ENCODE peak calls at places on chromosomes 12 and 14, in four cellular contexts. R, M, L and A are unnamed samples.

GRCh38 chr12:131831635-131832041 is 3.4 kb downstream of the MMP17 start:
- DNase-seq in M (no peak), L (no peak), R (peak), A (peak)

GRCh38 chr12:45619736-45620135 is 109.8 kb upstream of the ARID2 start:
- DNase-seq in R (no peak), L (no peak), M (no peak), A (no peak)

GRCh38 chr12:127558363-127558762 is 708.6 kb upstream of the TMEM132C start:
- DNase-seq in L (no peak), R (no peak), M (no peak), A (no peak)

GRCh38 chr12:117042171-117042809 is 56.9 kb downstream of the TESC start:
- DNase-seq in R (peak), M (peak), L (no peak), A (no peak)

GRCh38 chr14:33376510-33376909 is 437.8 kb downstream of the NPAS3 start:
- DNase-seq in L (no peak), R (no peak), M (no peak), A (no peak)

GRCh38 chr12:13534645-13535398 is 338.3 kb downstream of the EMP1 start:
- DNase-seq in R (peak), M (peak), L (peak), A (peak)

GRCh38 chr14:106579084-106579483 is 1052.7 kb downstream of the TMEM121 start:
- DNase-seq in M (no peak), L (no peak), R (no peak), A (no peak)

GRCh38 chr14:102078344-102078743 is 8.5 kb downstream of the HSP90AA1 start:
- DNase-seq in M (no peak), R (no peak), L (no peak), A (no peak)

GRCh38 chr12:63068857-63069442 is 82.1 kb downstream of the AVPR1A start:
- DNase-seq in M (peak), R (peak), L (peak), A (peak)

GRCh38 chr12:104411826-104412626 is 44.7 kb upstream of the CHST11 start:
- DNase-seq in M (no peak), R (peak), L (no peak), A (no peak)

GRCh38 chr14:45253754-45254300 is 825 bp upstream of the MIS18BP1 start:
- DNase-seq in L (no peak), R (no peak), M (peak), A (peak)

GRCh38 chr12:91778091-91778819 is 367.4 kb downstream of the BTG1 start:
- DNase-seq in M (no peak), L (no peak), R (peak), A (peak)

GRCh38 chr12:113894717-113895116 is 71.4 kb downstream of the RBM19 start:
- DNase-seq in R (no peak), M (no peak), L (no peak), A (no peak)

GRCh38 chr12:77893918-77894317 is 63.2 kb downstream of the NAV3 start:
- DNase-seq in L (no peak), R (peak), M (no peak), A (no peak)

GRCh38 chr12:79451988-79452387 is 238.8 kb downstream of the PAWR start:
- DNase-seq in R (peak), M (peak), L (peak), A (peak)

GRCh38 chr14:83816755-83817154 is 1713.2 kb upstream of the FLRT2 start:
- DNase-seq in R (peak), L (no peak), M (no peak), A (no peak)

GRCh38 chr12:104672501-104673265 is 215.9 kb downstream of the CHST11 start:
- DNase-seq in M (peak), R (peak), L (no peak), A (peak)

GRCh38 chr12:64180951-64181350 is 41.1 kb downstream of the KICS2 start:
- DNase-seq in L (no peak), R (peak), M (no peak), A (peak)

DNA sequence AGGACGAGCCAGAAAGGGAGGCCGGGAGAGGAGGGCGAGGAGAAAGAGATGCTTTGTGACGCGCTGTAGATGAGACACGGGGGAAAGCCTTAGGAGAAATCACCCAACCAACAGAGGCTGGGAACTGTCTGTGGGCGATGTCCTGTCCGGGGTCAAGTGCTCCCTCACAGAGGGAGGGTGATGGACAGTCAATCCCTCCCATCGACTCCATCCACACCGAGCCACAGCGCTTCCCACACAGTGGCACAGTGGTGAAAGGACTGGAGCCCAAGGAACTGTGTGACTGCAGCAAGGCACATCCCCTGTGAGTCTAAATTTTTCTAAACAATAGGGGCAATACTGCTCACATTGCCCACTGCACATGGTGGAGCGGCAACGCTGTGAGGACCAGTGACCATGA is 89.1 kb downstream of the TTC7B start:
- DNase-seq in L (no peak), M (no peak), R (no peak), A (no peak)
- TF ChIP-seq CTCF in L (no peak), M (no peak), R (no peak), A (no peak)

DNA sequence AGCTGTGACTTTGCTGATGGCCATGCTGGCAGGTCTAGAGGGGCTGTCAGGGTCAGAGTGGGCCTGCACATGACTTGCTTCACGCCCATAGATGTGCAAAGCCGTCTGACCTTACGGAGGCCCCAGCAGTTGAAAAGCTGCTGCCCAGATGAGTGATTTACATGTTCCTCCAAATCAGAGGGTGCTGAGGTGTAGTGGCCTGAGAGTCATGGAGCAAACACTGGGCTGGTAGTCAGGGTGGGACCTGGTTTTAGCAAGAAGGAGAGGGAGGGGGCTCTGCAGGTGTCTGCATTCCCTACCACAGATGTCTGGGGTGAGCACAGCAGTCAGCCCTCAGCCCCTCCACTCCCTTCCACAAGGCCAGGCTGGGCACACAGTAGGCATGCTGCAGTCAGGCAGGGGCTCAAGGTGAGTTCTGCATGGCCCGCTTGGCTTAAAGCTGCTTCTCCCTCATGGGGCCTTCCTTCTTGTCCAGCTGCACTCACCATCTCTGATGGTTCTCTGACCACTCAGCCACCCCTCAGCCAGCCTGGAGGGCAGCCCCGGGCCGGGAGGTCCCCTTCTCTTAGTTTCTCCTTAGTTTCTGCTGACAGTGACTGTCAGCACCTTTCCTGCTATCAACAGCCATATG is 34.2 kb upstream of the EML1 start:
- DNase-seq in R (no peak), L (no peak), M (no peak), A (no peak)
- H3K4me3 ChIP-seq in R (no peak), L (no peak), M (no peak), A (no peak)

GRCh38 chr12:6493580-6494350 is at the start of gene NCAPD2:
- DNase-seq in M (peak), R (peak), L (peak), A (peak)
- TF ChIP-seq CTCF in M (peak), R (no peak), L (peak), A (peak)

DNA sequence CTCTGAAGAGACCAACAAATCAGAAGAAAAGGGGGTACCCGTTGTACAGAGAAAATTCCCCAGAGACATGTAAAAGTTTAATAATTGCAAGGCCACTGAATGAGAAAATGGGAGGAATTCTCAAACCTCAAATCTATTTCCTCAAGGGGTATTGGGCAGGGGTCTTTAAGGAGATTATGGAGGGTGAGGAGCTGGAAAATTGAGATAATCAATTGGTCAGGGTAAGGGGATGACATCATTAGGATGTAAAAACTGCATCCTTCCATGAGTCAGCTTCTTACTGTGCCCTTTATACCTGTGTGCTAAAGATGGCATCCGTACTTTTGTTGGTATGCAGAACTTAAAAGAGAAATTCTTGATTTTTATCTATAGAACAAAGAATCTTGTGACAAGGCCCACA is 641.5 kb downstream of the LRFN5 start:
- DNase-seq in R (no peak), L (no peak), M (no peak), A (no peak)
- H3K4me3 ChIP-seq in R (no peak), L (no peak), M (no peak), A (no peak)

GRCh38 chr14:52296378-52296777 is 17.7 kb upstream of the PTGER2 start:
- DNase-seq in L (no peak), M (no peak), R (no peak), A (no peak)
- TF ChIP-seq CTCF in L (no peak), M (no peak), R (no peak), A (no peak)

DNA sequence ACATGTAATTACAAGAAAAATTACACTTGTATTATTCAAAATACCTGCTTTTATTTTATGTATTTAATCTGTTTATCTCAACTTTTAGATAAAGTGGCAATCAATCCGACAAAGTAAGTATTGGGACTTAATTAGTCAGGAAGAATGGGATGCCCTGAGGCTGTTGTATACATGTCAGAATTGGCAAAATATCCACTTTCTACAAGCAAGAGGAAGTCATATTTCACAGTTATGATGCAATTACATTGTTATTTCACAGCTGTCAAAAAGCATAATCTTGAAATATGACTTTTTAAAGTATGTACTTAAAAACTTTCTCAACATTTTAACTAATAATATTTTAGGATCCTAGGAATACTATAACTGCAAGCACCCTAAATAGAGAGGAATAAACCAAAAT is 357.1 kb upstream of the MGAT4C start:
- DNase-seq in L (no peak), M (no peak), R (peak), A (no peak)
- H3K4me3 ChIP-seq in L (no peak), M (no peak), R (no peak), A (no peak)

DNA sequence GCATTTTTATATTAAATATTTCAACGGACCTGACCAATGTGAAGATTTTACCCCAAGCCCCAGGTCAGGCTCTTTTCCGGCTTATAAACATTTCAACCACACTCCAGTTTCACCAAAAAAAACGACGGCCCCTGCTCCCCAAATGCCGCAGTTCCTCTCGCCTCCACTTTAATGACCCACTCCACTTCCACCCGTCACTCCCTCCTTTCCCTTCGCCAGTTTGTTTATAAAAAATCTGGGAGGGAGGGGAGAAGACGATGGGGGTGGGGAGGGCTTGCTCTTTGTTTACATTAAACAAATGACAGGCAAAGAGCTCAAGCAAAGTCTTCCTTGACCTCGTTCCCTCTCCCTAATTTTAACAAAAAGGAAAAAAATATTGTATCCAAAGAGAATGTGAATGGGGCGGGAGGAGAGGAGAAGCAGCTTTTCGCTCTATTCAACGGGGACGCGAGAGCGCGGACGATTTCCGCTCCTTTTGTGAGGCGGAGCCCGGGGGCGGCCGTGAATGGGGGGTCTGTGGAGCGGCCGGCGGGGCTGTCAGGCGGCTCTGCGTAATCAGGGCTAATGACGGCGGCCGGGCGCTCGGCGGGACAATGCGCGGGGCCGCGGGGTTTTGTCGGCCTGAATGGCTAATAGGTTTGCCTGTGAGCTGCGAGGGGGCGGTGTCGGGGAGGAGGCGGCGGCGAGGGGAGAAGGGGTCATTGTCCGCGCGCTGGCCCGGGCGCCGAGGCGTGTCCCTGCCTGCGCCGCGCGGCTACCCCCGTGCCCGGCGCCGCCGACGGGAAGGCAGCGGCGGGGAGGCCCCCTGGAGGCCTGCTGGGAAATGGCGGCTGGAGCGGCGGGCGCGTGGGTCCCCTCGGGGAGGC is 5.7 kb downstream of the SIX6 start:
- DNase-seq in R (peak), M (peak), L (peak), A (no peak)
- TF ChIP-seq CTCF in R (peak), M (peak), L (peak), A (no peak)

DNA sequence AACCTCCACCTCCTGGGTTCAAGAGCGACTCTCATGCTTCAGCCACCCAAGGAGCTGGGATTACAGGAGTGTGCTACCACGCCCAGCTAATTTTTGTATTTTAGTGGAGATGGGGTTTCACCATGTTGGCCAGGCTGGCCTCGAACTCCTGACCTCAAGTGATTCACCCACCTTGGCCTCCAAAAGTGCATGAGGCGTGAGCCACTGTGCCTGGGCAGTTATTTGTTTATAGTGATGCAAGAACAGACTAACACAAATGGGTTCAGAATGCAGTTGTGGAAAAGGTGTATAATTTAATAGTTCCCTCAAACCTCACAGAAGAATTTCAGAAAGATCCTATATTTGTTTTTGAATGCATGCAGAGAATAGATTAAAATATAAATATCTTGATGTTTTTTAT is 447.1 kb downstream of the ZFP36L1 start:
- DNase-seq in L (no peak), M (no peak), R (no peak), A (no peak)
- H3K4me3 ChIP-seq in L (no peak), M (no peak), R (no peak), A (no peak)

GRCh38 chr14:23445773-23446172 is 10.3 kb upstream of the MYH7 start:
- DNase-seq in L (no peak), R (no peak), M (peak), A (no peak)

GRCh38 chr14:23447634-23448353 is 12.3 kb upstream of the MYH7 start:
- DNase-seq in M (no peak), L (no peak), R (no peak), A (no peak)

GRCh38 chr14:23443881-23444280 is 8.4 kb upstream of the MYH7 start:
- DNase-seq in M (peak), R (no peak), L (no peak), A (no peak)

GRCh38 chr14:23444314-23444713 is 8.9 kb upstream of the MYH7 start:
- DNase-seq in R (no peak), L (no peak), M (no peak), A (no peak)

GRCh38 chr14:23446291-23446851 is 10.9 kb upstream of the MYH7 start:
- DNase-seq in M (peak), L (no peak), R (no peak), A (no peak)
- TF ChIP-seq CTCF in M (no peak), L (no peak), R (no peak), A (no peak)

GRCh38 chr14:104973215-104974145 is 4.7 kb downstream of the AHNAK2 start:
- DNase-seq in L (no peak), M (peak), R (peak), A (peak)
- H3K4me3 ChIP-seq in L (peak), M (no peak), R (no peak), A (peak)